ENCODE peak calls at places on chromosomes 2 and 18, in seven cellular contexts. A is NCI-H2029 treated with DMSO at 0.1 percent for 48 hours, R is GM13977, V is B cell, Z is frontal cortex, Q is heart right ventricle, S is heart left ventricle. Y is an unnamed sample.

GRCh38 chr18:9343577-9343976 is 9.0 kb downstream of the TWSG1 start:
- DNase-seq in Q (no peak), V (no peak), R (no peak), A (no peak), S (no peak), Z (no peak), Y (no peak)

GRCh38 chr2:197800091-197800490 is 4.3 kb upstream of the PLCL1 start:
- DNase-seq in S (no peak), Z (no peak), R (no peak), Q (no peak), V (no peak), A (no peak), Y (no peak)

GRCh38 chr2:232348936-232349335 is 29.6 kb upstream of the ALPP start:
- DNase-seq in Z (no peak), R (no peak), S (no peak), V (no peak), Q (no peak), A (no peak), Y (no peak)

GRCh38 chr2:241854342-241855244 is 4.1 kb downstream of the PDCD1 start:
- DNase-seq in A (no peak), S (peak), V (peak), R (no peak), Q (peak), Z (no peak), Y (no peak)

GRCh38 chr18:73614812-73615211 is 532.8 kb downstream of the FBXO15 start:
- DNase-seq in S (no peak), Z (no peak), R (no peak), V (no peak), A (no peak), Q (no peak), Y (no peak)

GRCh38 chr2:38465789-38466127 is 88.7 kb upstream of the ATL2 start:
- DNase-seq in R (peak), A (no peak), S (no peak), V (no peak), Q (no peak), Z (no peak), Y (peak)

GRCh38 chr2:58427572-58428285 is 186.6 kb upstream of the FANCL start:
- DNase-seq in S (no peak), Z (peak), V (no peak), Q (no peak), A (peak), R (peak), Y (no peak)

GRCh38 chr2:205197468-205198129 is 484.7 kb upstream of the NRP2 start:
- DNase-seq in R (no peak), Q (no peak), V (no peak), S (no peak), Z (no peak), A (no peak), Y (no peak)

GRCh38 chr2:159661286-159661685 is 44.9 kb upstream of the BAZ2B start:
- DNase-seq in V (no peak), A (no peak), Q (no peak), Z (no peak), R (no peak), S (no peak), Y (no peak)

GRCh38 chr18:3966985-3967856 is 487.9 kb downstream of the DLGAP1 start:
- DNase-seq in R (no peak), Q (no peak), A (no peak), Z (no peak), S (peak), V (no peak), Y (no peak)

GRCh38 chr2:240405654-240406313 is 29.7 kb upstream of the GPC1 start:
- DNase-seq in A (no peak), Z (no peak), Q (no peak), V (no peak), R (no peak), S (no peak), Y (peak)

GRCh38 chr18:78526275-78526674 is 453.3 kb upstream of the SALL3 start:
- DNase-seq in V (no peak), A (no peak), Q (no peak), Z (no peak), R (no peak), S (no peak), Y (no peak)

GRCh38 chr2:213627054-213627710 is 342.9 kb downstream of the SPAG16 start:
- DNase-seq in S (no peak), Z (no peak), V (no peak), A (no peak), Q (no peak), R (peak), Y (no peak)

GRCh38 chr2:72150961-72151356 is 3.3 kb upstream of the CYP26B1 start:
- DNase-seq in V (no peak), R (no peak), A (no peak), S (no peak), Z (no peak), Q (no peak), Y (peak)

GRCh38 chr2:181949047-181949446 is 36.6 kb upstream of the PPP1R1C start:
- DNase-seq in R (no peak), S (no peak), Q (no peak), A (no peak), Z (no peak), V (no peak), Y (no peak)

GRCh38 chr2:240513544-240514287 is 44.1 kb downstream of the ANKMY1 start:
- DNase-seq in Q (peak), Z (peak), A (no peak), V (peak), R (peak), S (peak), Y (peak)

GRCh38 chr2:175259164-175259563 is 77.7 kb upstream of the ATP5MC3 start:
- DNase-seq in A (no peak), Q (no peak), R (no peak), V (no peak), S (no peak), Z (no peak), Y (no peak)

Y was measured in tibial artery.